ENCODE peak calls at places on chromosomes 5 and 9, in six cellular contexts. U is A549, I is GM12891, E is HCT116, M is tibial nerve, R is transverse colon. Y is an unnamed sample.

GRCh38 chr5:59506285-59506877 is 387.1 kb downstream of the PDE4D start:
- DNase-seq in U (no peak), I (no peak), E (no peak), M (no peak), R (no peak), Y (no peak)

GRCh38 chr5:132176543-132176945 is 51.1 kb downstream of the P4HA2 start:
- DNase-seq in U (no peak), I (no peak), E (no peak), M (no peak), R (no peak), Y (no peak)

GRCh38 chr9:122005597-122005996 is 87.5 kb downstream of the TTLL11 start:
- DNase-seq in U (peak; percentile 48), I (no peak), E (no peak), M (no peak), R (no peak), Y (no peak)

GRCh38 chr9:109114670-109115069 is 5.1 kb downstream of the TMEM245 start:
- DNase-seq in U (no peak), I (no peak), E (no peak), M (no peak), R (no peak), Y (no peak)

GRCh38 chr5:159185773-159186172 is 23.6 kb downstream of the RNF145 start:
- DNase-seq in U (no peak), I (no peak), E (no peak), M (no peak), R (no peak), Y (no peak)

GRCh38 chr9:93576296-93577044 is at the start of gene PHF2:
- DNase-seq in U (no peak), I (peak; percentile 59), E (no peak), M (no peak), R (no peak), Y (no peak)

GRCh38 chr5:167945542-167946384 is 345.7 kb upstream of the WWC1 start:
- DNase-seq in U (no peak), I (no peak), E (no peak), M (no peak), R (no peak), Y (no peak)

GRCh38 chr9:16191691-16192402 is 639.0 kb downstream of the CCDC171 start:
- DNase-seq in U (peak; percentile 83), I (peak; percentile 35), E (peak; percentile 16), M (peak; percentile 76), R (peak; percentile 78), Y (peak; percentile 49)

GRCh38 chr5:132425975-132426524 is 56.5 kb downstream of the SLC22A5 start:
- DNase-seq in U (no peak), I (no peak), E (no peak), M (no peak), R (no peak), Y (no peak)

GRCh38 chr9:137240321-137240840 is 706 bp upstream of the TUBB4B start:
- DNase-seq in U (peak; percentile 80), I (peak; percentile 67), E (no peak), M (peak; percentile 37), R (peak; percentile 83), Y (peak; percentile 54)

GRCh38 chr5:127236254-127236653 is 54.3 kb upstream of the MEGF10 start:
- DNase-seq in U (no peak), I (no peak), E (no peak), M (no peak), R (no peak), Y (peak; percentile 25)

GRCh38 chr5:128777052-128777451 is 188.2 kb upstream of the SLC27A6 start:
- DNase-seq in U (no peak), I (peak; percentile 1), E (no peak), M (no peak), R (no peak), Y (no peak)

GRCh38 chr9:94851467-94851866 is 125.0 kb downstream of the AOPEP start:
- DNase-seq in U (no peak), I (no peak), E (no peak), M (no peak), R (no peak), Y (no peak)

GRCh38 chr5:14560091-14560595 is 21.4 kb upstream of the OTULINL start:
- DNase-seq in U (no peak), I (no peak), E (no peak), M (no peak), R (peak; percentile 70), Y (no peak)

GRCh38 chr5:177466861-177467260 is 6.6 kb downstream of the DBN1 start:
- DNase-seq in U (no peak), I (no peak), E (no peak), M (no peak), R (no peak), Y (no peak)

GRCh38 chr5:150801117-150801927 is 22.8 kb downstream of the SMIM3 start:
- DNase-seq in U (peak; percentile 71), I (no peak), E (peak; percentile 51), M (no peak), R (peak; percentile 21), Y (peak; percentile 41)

GRCh38 chr5:163504091-163504931 is 1.1 kb upstream of the MAT2B start:
- DNase-seq in U (peak; percentile 41), I (no peak), E (no peak), M (peak; percentile 19), R (peak; percentile 60), Y (peak; percentile 43)

GRCh38 chr9:87725900-87726709 is at the start of gene CTSL:
- DNase-seq in U (peak; percentile 92), I (no peak), E (peak; percentile 59), M (peak; percentile 95), R (peak; percentile 89), Y (peak; percentile 86)

GRCh38 chr5:132770476-132771159 is 6.4 kb downstream of the SEPTIN8 start:
- DNase-seq in U (no peak), I (no peak), E (no peak), M (no peak), R (no peak), Y (no peak)

GRCh38 chr9:137705443-137705863 is 86.6 kb downstream of the EHMT1 start:
- DNase-seq in U (no peak), I (peak; percentile 75), E (no peak), M (no peak), R (peak; percentile 62), Y (no peak)

GRCh38 chr9:589723-590122 is 251.8 kb upstream of the DMRT1 start:
- DNase-seq in U (peak; percentile 16), I (no peak), E (no peak), M (no peak), R (no peak), Y (no peak)

GRCh38 chr9:592733-593132 is 248.8 kb upstream of the DMRT1 start:
- DNase-seq in U (no peak), I (no peak), E (no peak), M (no peak), R (no peak), Y (no peak)

GRCh38 chr9:591292-591691 is 250.2 kb upstream of the DMRT1 start:
- DNase-seq in U (peak; percentile 42), I (no peak), E (no peak), M (no peak), R (peak; percentile 82), Y (peak; percentile 77)

GRCh38 chr9:593809-594208 is 247.7 kb upstream of the DMRT1 start:
- DNase-seq in U (no peak), I (no peak), E (no peak), M (no peak), R (no peak), Y (no peak)

DNA sequence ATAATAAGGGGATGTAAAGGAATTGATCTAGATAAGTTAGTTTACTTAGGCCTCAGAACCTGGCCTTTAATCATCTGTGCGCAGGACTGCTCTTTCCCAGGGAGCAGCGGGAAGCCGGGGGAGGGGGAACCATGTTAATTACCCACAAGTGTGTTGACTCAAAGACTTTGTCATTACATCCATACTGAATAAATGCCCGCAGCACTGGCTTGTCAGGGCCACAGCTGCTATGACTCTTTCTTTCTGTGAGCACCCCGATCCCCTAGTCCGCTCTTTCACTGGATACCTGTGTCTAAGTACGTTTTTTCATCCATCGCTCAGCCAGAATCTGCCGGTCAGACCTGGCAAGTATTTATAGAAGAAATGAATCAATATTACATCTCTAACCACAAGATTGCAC is 249.3 kb upstream of the DMRT1 start:
- DNase-seq in U (no peak), I (no peak), E (no peak), M (no peak), R (peak; percentile 54), Y (peak; percentile 26)
- TF ChIP-seq POLR2A in U (no peak), I (no peak), E (no peak), M (no peak), R (no peak), Y (no peak)

GRCh38 chr9:116157436-116158138 is 4.0 kb downstream of the PAPPA start:
- DNase-seq in U (peak; percentile 63), I (no peak), E (no peak), M (no peak), R (no peak), Y (no peak)
- TF ChIP-seq POLR2A in U (no peak), I (no peak), E (no peak), M (no peak), R (no peak), Y (no peak)

GRCh38 chr9:97243606-97244005 is 63.9 kb upstream of the CCDC180 start:
- DNase-seq in U (no peak), I (no peak), E (no peak), M (no peak), R (no peak), Y (no peak)

GRCh38 chr9:97237311-97237786 is 70.1 kb upstream of the CCDC180 start:
- DNase-seq in U (no peak), I (no peak), E (no peak), M (no peak), R (no peak), Y (no peak)

GRCh38 chr9:97237951-97238851 is 69.3 kb upstream of the CCDC180 start:
- DNase-seq in U (peak; percentile 88), I (no peak), E (peak; percentile 86), M (peak; percentile 61), R (peak; percentile 81), Y (peak; percentile 82)
- TF ChIP-seq POLR2A in U (peak; percentile 42), I (no peak), E (peak; percentile 95), M (no peak), R (peak; percentile 60), Y (no peak)

GRCh38 chr9:6761306-6761705 is 3.5 kb downstream of the KDM4C start:
- DNase-seq in U (no peak), I (no peak), E (no peak), M (no peak), R (no peak), Y (no peak)

GRCh38 chr9:6757988-6758417 is 230 bp downstream of the KDM4C start:
- DNase-seq in U (no peak), I (no peak), E (no peak), M (no peak), R (no peak), Y (no peak)

GRCh38 chr9:6759114-6759977 is 1.6 kb downstream of the KDM4C start:
- DNase-seq in U (peak; percentile 42), I (peak; percentile 30), E (peak; percentile 19), M (no peak), R (peak; percentile 29), Y (peak; percentile 21)

GRCh38 chr9:6757132-6757987 is at the start of gene KDM4C:
- DNase-seq in U (peak; percentile 96), I (peak; percentile 93), E (peak; percentile 90), M (peak; percentile 92), R (peak; percentile 95), Y (peak; percentile 96)

GRCh38 chr9:6758418-6759113 is 793 bp downstream of the KDM4C start:
- DNase-seq in U (peak; percentile 61), I (peak; percentile 32), E (peak; percentile 8), M (no peak), R (peak; percentile 76), Y (peak; percentile 55)
- TF ChIP-seq POLR2A in U (no peak), I (peak; percentile 36), E (no peak), M (no peak), R (peak; percentile 81), Y (peak; percentile 32)